ENCODE peak calls at places on chromosomes 5 and 9, in six cellular contexts. G is GM12865; U is AG09309; X is Jurkat, Clone E6-1; M is pancreas; Y is keratinocyte. B is an unnamed sample.

GRCh38 chr5:1762878-1763547 is 36.6 kb downstream of the MRPL36 start:
- DNase-seq in X (no peak), U (no peak), G (no peak), M (peak; percentile 5), Y (no peak), B (no peak)

GRCh38 chr5:4208537-4208936 is 612.9 kb downstream of the IRX1 start:
- DNase-seq in M (no peak), G (no peak), X (no peak), U (no peak), Y (no peak), B (no peak)

GRCh38 chr9:90099262-90099982 is 494.6 kb downstream of the GADD45G start:
- DNase-seq in U (no peak), Y (no peak), M (no peak), G (peak; percentile 8), X (peak; percentile 36), B (no peak)

GRCh38 chr5:127092690-127093089 is 19.4 kb upstream of the C5orf63 start:
- DNase-seq in Y (no peak), X (no peak), G (no peak), M (no peak), U (peak; percentile 34), B (no peak)

GRCh38 chr9:129989362-129989708 is 53.7 kb downstream of the FNBP1 start:
- DNase-seq in Y (no peak), X (no peak), G (no peak), U (no peak), M (no peak), B (no peak)

GRCh38 chr5:95410269-95410668 is 19.1 kb downstream of the FAM81B start:
- DNase-seq in U (no peak), Y (no peak), G (no peak), X (no peak), M (no peak), B (no peak)

GRCh38 chr9:36802171-36802920 is 229.7 kb downstream of the MELK start:
- DNase-seq in X (no peak), Y (peak; percentile 17), U (no peak), G (no peak), M (no peak), B (no peak)

GRCh38 chr5:164921722-164922121 is 1416.3 kb downstream of the MAT2B start:
- DNase-seq in U (no peak), X (no peak), M (no peak), Y (no peak), G (no peak), B (no peak)

GRCh38 chr5:127839496-127840197 is 136.5 kb downstream of the CCDC192 start:
- DNase-seq in U (no peak), X (no peak), G (peak; percentile 9), Y (no peak), M (no peak), B (no peak)

GRCh38 chr9:127405344-127406125 is 8.6 kb downstream of the SLC2A8 start:
- DNase-seq in G (no peak), U (no peak), X (no peak), M (no peak), Y (no peak), B (no peak)

GRCh38 chr5:90479611-90480385 is 5.1 kb downstream of the POLR3G start:
- DNase-seq in Y (no peak), M (no peak), U (no peak), G (no peak), X (no peak), B (no peak)

GRCh38 chr9:87007711-87008360 is 60.5 kb upstream of the GAS1 start:
- DNase-seq in Y (no peak), M (no peak), U (peak; percentile 50), G (no peak), X (no peak), B (no peak)

GRCh38 chr5:159899067-159900049 is 16.9 kb upstream of the ADRA1B start:
- DNase-seq in M (no peak), U (peak; percentile 62), Y (no peak), G (no peak), X (no peak), B (no peak)

GRCh38 chr9:120775859-120776258 is 17.4 kb downstream of the FBXW2 start:
- DNase-seq in U (no peak), G (no peak), X (no peak), Y (peak; percentile 98), M (no peak), B (no peak)

DNA sequence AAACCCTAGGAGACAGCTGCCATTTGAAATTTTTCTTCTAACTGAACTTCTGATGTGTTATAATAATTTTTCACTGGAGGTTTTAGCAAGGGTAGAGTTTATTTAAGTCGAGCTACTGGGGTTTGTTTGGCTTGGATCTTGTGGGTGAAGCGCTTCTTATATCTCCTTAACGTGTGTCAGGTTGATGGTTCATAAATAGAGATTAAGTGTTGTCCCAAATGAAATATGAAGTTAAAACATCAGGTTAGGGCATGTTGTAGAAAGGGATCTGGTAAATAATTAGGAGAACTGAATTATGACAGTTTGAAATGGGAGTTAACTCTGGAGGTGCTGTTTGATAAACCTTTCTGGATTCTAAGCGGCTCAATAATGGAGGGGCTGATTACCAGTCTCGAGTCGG is 717.1 kb upstream of the WWC1 start:
- DNase-seq in G (no peak), X (no peak), Y (no peak), M (no peak), U (no peak), B (no peak)
- H3K4me3 ChIP-seq in G (no peak overlapping the region), X (no peak overlapping the region), Y (peak overlapping the region; percentile 66), M (no peak overlapping the region), U (peak overlapping the region; percentile 31), B (no peak overlapping the region)

GRCh38 chr5:141490771-141491170 is 1.9 kb downstream of the PCDHGC5 start:
- DNase-seq in U (no peak), Y (no peak), M (no peak), G (no peak), X (no peak), B (no peak)

GRCh38 chr5:141487131-141487530 is 1.8 kb upstream of the PCDHGC5 start:
- DNase-seq in G (no peak), U (no peak), Y (no peak), M (no peak), X (no peak), B (no peak)

GRCh38 chr5:141489841-141490240 is 960 bp downstream of the PCDHGC5 start:
- DNase-seq in U (no peak), Y (no peak), X (no peak), M (no peak), G (no peak), B (no peak)

GRCh38 chr5:141490271-141490670 is 1.4 kb downstream of the PCDHGC5 start:
- DNase-seq in X (no peak), U (no peak), Y (no peak), M (no peak), G (no peak), B (no peak)

DNA sequence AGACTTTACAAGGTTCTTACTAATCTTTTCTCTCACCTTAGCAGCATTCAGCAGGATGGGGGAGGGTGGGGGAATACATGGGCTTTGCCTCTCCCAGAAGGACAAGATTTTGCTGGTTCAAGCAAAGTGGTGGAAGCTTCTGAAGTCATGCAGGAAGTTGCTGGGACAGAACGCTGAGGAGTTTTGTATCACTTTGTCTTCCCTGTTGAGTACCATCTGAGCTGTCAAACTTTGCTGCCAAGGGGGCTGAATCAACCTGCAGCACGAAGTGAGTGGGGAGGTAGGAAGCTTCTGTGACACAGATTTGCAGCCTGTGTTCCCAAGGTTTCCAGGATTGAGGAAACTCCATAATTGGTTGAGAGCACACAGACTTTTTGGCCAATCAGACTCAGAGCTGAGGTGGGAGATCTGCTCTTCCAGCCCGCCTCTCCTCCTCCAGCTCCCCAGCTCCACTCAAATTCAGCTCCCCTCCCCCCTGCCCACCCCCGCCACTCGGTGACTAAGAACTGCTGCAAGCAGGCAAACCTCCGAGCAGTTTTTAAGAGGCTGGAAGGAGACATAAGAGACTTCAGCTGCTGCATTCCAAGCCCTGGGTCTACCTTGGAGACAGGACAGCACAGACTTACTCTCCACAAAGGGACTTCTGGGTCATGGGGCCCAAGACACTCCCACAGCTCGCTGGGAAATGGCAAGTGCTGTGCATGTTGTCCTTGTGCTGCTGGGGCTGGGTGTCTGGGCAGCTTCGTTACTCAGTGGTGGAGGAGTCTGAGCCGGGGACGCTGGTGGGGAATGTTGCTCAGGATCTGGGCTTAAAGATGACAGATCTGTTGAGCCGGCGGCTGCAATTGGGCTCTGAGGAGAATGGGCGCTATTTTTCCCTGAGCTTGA is at the start of gene PCDHGC5:
- DNase-seq in Y (peak; percentile 46), X (no peak), U (peak; percentile 64), M (no peak), G (no peak), B (no peak)
- H3K4me3 ChIP-seq in Y (peak within 1 kb of the TSS; percentile 3), X (no peak within 1 kb of the TSS), U (peak within 1 kb of the TSS; percentile 4), M (no peak within 1 kb of the TSS), G (no peak within 1 kb of the TSS), B (no peak within 1 kb of the TSS)

GRCh38 chr5:170330568-170331054 is 33.0 kb upstream of the LCP2 start:
- DNase-seq in M (no peak), Y (no peak), U (no peak), X (no peak), G (peak; percentile 55), B (peak; percentile 44)
- H3K4me3 ChIP-seq in M (no peak overlapping the region), Y (no peak overlapping the region), U (no peak overlapping the region), X (peak overlapping the region; percentile 88), G (peak overlapping the region; percentile 42), B (no peak overlapping the region)

GRCh38 chr5:14595189-14595588 is 13.6 kb downstream of the OTULINL start:
- DNase-seq in M (no peak), U (no peak), X (peak; percentile 77), Y (no peak), G (peak; percentile 82), B (no peak)
- H3K4me3 ChIP-seq in M (no peak overlapping the region), U (no peak overlapping the region), X (peak overlapping the region; percentile 29), Y (no peak overlapping the region), G (no peak overlapping the region), B (no peak overlapping the region)

GRCh38 chr9:752201-752600 is 89.3 kb upstream of the DMRT1 start:
- DNase-seq in X (no peak), U (peak; percentile 90), M (no peak), Y (peak; percentile 71), G (no peak), B (no peak)

GRCh38 chr9:749712-750111 is 91.8 kb upstream of the DMRT1 start:
- DNase-seq in U (no peak), X (peak; percentile 94), G (peak; percentile 37), Y (no peak), M (no peak), B (no peak)

GRCh38 chr9:748861-749497 is 92.5 kb upstream of the DMRT1 start:
- DNase-seq in U (no peak), G (no peak), X (no peak), Y (peak; percentile 52), M (no peak), B (no peak)

GRCh38 chr9:751137-752051 is 90.1 kb upstream of the DMRT1 start:
- DNase-seq in M (no peak), G (peak; percentile 79), U (no peak), Y (peak; percentile 68), X (no peak), B (no peak)

DNA sequence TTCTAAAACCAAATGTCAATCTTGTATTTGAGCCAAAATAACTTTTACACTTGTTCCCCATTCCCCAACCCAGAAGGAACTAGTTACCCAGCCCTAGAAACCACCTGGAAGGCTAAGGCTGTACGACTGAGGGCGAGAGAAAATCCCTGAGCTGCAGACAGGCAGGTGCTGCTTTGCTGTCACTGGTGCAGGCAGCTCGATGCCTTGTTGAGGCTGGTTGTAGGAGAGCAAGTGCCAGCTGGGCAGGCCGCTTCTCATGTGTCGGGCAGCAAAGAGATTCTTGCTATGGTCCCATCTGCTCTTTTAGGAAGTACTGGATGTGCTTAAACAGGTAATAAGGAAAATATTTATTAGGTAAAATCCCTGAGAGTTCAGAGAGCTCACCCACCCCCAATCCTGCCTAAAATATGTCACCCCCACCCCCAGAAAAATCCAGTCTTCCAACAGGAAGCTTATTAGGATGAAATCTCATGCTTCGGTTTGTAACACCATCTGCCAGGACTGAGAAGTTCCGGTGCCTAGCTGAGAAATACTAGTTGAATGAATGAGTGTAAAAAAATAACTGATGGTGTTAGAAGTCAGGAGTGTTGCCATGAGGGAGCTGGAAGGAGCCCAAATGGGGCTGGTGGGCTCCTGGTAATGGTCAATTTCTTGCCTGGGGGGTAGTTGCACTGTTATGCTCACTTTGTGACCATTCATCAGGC is 91.1 kb upstream of the DMRT1 start:
- DNase-seq in G (no peak), Y (no peak), U (no peak), X (no peak), M (no peak), B (no peak)
- H3K4me3 ChIP-seq in G (no peak overlapping the region), Y (no peak overlapping the region), U (no peak overlapping the region), X (no peak overlapping the region), M (no peak overlapping the region), B (no peak overlapping the region)